ENCODE peak calls at places on chromosomes 2 and 18, in four cellular contexts. O is iris pigment epithelial cell; L is NCI-H1105; D is stimulated activated CD4-positive, alpha-beta T cell treated with anti-CD3 and anti-CD28 coated beads, Interleukin-15, amount 100 ng/mL, for 24 hours. G is an unnamed sample.

GRCh38 chr2:220556658-220557057 is 929.2 kb downstream of the SLC4A3 start:
- DNase-seq in O (peak), L (no peak), D (no peak), G (no peak)

GRCh38 chr2:220465700-220466099 is 838.3 kb downstream of the SLC4A3 start:
- DNase-seq in O (no peak), L (no peak), D (no peak), G (no peak)

GRCh38 chr2:219692521-219692920 is 65.1 kb downstream of the SLC4A3 start:
- DNase-seq in D (no peak), O (no peak), L (no peak), G (no peak)

GRCh38 chr2:55936351-55936750 is 12.8 kb upstream of the EFEMP1 start:
- DNase-seq in O (no peak), D (no peak), L (no peak), G (no peak)

GRCh38 chr18:32893915-32894314 is 121.1 kb upstream of the KLHL14 start:
- DNase-seq in D (no peak), O (peak), L (no peak), G (no peak)

GRCh38 chr2:203360833-203361430 is 32.7 kb downstream of the ABI2 start:
- DNase-seq in D (no peak), O (no peak), L (no peak), G (no peak)

GRCh38 chr2:217599906-217600305 is 402.9 kb downstream of the TNS1 start:
- DNase-seq in L (no peak), O (no peak), D (no peak), G (no peak)

GRCh38 chr18:2554671-2555070 is 16.6 kb downstream of the METTL4 start:
- DNase-seq in L (no peak), O (no peak), D (no peak), G (no peak)

GRCh38 chr2:2662847-2663356 is 331.8 kb upstream of the MYT1L start:
- DNase-seq in O (no peak), L (no peak), D (no peak), G (no peak)

GRCh38 chr18:58096658-58097057 is 52.6 kb downstream of the NEDD4L start:
- DNase-seq in O (no peak), L (no peak), D (no peak), G (no peak)

G was measured in adrenal gland.